ENCODE peak calls at places on chromosome 19, in nine cellular contexts. G, O, B, E, A, Y, N, R and P are unnamed samples.
A peak's percentile ranks its signal among the peaks of the same experiment; 100 is the strongest.

GRCh38 chr19:53785196-53785889 is 38.8 kb downstream of the NLRP12 start:
- DNase-seq in G (no peak), O (no peak), B (no peak), E (no peak), A (no peak), Y (no peak), N (no peak), R (no peak), P (no peak)

GRCh38 chr19:6086081-6086858 is 24.0 kb downstream of the RFX2 start:
- DNase-seq in G (no peak), O (no peak), B (no peak), E (peak; percentile 89), A (no peak), Y (no peak), N (no peak), R (peak; percentile 85), P (no peak)

GRCh38 chr19:43504426-43505185 is at the start of gene PHLDB3:
- DNase-seq in G (no peak), O (peak; percentile 29), B (no peak), E (no peak), A (peak; percentile 45), Y (no peak), N (no peak), R (peak; percentile 12), P (no peak)

GRCh38 chr19:15701757-15702589 is 25.9 kb upstream of the OR10H2 start:
- DNase-seq in G (no peak), O (no peak), B (no peak), E (peak; percentile 39), A (no peak), Y (no peak), N (no peak), R (no peak), P (no peak)

GRCh38 chr19:662962-663681 is at the start of gene RNF126:
- DNase-seq in G (peak; percentile 81), O (peak; percentile 91), B (no peak), E (peak; percentile 54), A (peak; percentile 92), Y (peak; percentile 94), N (peak; percentile 94), R (peak; percentile 91), P (peak; percentile 92)

GRCh38 chr19:47111081-47111589 is 2.4 kb downstream of the ZC3H4 start:
- DNase-seq in G (no peak), O (peak; percentile 34), B (no peak), E (no peak), A (peak; percentile 44), Y (no peak), N (no peak), R (no peak), P (no peak)

GRCh38 chr19:19527371-19527656 is 1.4 kb upstream of the YJEFN3 start:
- DNase-seq in G (no peak), O (no peak), B (no peak), E (no peak), A (no peak), Y (no peak), N (no peak), R (no peak), P (no peak)

GRCh38 chr19:34963531-34964406 is at the start of gene ZNF792:
- DNase-seq in G (peak; percentile 16), O (peak; percentile 64), B (no peak), E (no peak), A (peak; percentile 76), Y (peak; percentile 23), N (peak; percentile 62), R (peak; percentile 26), P (peak; percentile 53)

GRCh38 chr19:18604820-18605159 is 1.8 kb downstream of the CRLF1 start:
- DNase-seq in G (no peak), O (no peak), B (no peak), E (no peak), A (no peak), Y (no peak), N (no peak), R (no peak), P (no peak)

GRCh38 chr19:49017666-49018351 is 918 bp upstream of the LHB start:
- DNase-seq in G (peak; percentile 60), O (peak; percentile 15), B (no peak), E (no peak), A (peak; percentile 41), Y (no peak), N (no peak), R (peak; percentile 50), P (peak; percentile 46)
- H3K4me3 ChIP-seq in G (peak overlapping the region; percentile 60), O (peak overlapping the region; percentile 59), B (peak overlapping the region; percentile 48), E (peak overlapping the region; percentile 36), A (peak overlapping the region; percentile 25), Y (peak overlapping the region; percentile 39), N (peak overlapping the region; percentile 55), R (peak overlapping the region; percentile 47), P (peak overlapping the region; percentile 55)

DNA sequence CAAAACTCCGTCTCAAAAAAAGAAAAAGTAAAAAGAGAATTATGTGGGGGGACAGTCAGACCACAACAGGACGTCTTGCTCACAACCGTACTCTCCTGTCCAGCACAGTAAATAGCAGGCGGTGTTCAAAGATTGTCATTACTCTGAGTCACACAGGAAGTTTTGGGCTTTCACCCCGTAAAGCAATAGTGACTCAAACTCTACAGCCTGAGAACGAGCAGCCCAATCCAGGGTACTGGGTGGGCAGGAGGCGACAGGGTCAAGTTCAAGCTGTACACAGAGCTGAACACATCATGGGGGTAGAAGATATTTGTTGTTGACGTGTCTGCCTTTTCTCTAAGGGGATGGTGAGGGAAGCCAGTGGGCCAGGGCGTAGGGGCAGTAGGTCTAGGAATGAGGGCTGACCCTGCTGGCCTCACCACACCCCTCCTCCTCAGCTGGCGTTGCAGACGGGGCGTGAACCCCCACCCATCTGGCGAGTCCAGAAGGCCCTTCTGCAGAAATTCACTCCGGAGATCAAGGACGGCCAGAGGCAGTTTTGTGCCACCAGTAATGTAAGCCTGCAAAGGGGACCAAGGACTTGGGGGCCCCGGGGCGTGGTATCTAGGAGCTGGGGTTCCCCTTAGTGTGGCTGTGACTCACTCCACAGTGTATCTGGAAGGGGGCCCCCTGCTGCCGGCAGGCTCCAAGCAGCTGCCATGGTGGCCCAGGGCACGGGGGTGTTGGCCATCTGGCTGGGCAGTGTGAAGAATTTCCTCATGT is 23.3 kb downstream of the PRR12 start:
- DNase-seq in G (no peak), O (no peak), B (no peak), E (peak; percentile 87), A (no peak), Y (no peak), N (no peak), R (peak; percentile 74), P (peak; percentile 91)
- TF ChIP-seq CTCF in G (peak; percentile 23), O (no peak), B (no peak), E (no peak), A (no peak), Y (no peak), N (no peak), R (no peak), P (peak; percentile 37)

GRCh38 chr19:45235485-45235884 is 9.7 kb downstream of the EXOC3L2 start:
- DNase-seq in G (no peak), O (no peak), B (no peak), E (no peak), A (no peak), Y (no peak), N (no peak), R (no peak), P (no peak)
- H3K4me3 ChIP-seq in G (no peak overlapping the region), O (no peak overlapping the region), B (no peak overlapping the region), E (no peak overlapping the region), A (no peak overlapping the region), Y (no peak overlapping the region), N (no peak overlapping the region), R (no peak overlapping the region), P (no peak overlapping the region)

DNA sequence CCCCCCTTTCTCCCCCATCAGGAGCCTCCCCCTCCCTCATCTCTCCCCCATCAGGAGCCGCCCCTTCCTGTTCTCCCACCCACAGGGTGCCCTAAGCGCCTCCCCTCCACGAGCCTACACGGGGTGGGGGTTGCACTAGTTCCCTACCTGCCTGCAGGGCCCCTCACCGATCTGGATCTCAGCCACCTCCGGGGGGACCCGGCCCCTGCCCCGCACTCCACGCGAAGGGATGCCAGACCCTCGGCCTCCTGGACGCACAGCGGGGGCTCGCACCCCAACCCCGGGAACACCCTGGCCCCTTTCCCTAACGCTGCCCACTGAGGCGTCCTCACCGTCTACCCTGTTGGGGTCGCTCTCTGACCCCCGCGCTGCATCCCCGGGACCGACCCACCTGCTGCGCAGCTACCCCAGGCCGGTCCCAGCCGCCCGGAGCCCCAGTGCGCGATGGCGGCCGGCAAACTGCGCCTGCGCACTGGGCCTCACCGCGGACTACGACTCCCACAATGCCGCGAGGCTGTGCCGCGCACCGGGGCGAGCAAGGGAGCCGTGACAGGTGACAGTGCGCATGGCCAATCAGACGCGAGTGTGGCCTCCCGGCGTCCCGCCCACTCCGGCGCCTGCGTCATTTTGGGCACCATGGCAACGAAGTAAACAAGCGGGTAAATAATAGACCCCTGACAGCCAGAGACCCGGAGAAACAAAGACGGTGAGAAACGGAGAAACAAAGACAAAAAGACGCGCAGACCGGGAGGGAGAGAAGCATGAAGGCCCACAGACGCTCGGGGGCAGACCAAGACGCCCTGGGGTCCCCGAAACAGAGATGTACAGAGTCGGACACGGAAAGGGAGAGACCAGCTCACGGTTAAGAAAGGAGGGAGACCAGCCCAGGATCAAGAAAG is at the start of gene ZSCAN18:
- DNase-seq in G (no peak), O (peak; percentile 99), B (peak; percentile 52), E (peak; percentile 84), A (peak; percentile 97), Y (peak; percentile 97), N (peak; percentile 99), R (peak; percentile 87), P (peak; percentile 94)
- TF ChIP-seq CTCF in G (no peak), O (no peak), B (no peak), E (no peak), A (no peak), Y (no peak), N (no peak), R (no peak), P (no peak)

DNA sequence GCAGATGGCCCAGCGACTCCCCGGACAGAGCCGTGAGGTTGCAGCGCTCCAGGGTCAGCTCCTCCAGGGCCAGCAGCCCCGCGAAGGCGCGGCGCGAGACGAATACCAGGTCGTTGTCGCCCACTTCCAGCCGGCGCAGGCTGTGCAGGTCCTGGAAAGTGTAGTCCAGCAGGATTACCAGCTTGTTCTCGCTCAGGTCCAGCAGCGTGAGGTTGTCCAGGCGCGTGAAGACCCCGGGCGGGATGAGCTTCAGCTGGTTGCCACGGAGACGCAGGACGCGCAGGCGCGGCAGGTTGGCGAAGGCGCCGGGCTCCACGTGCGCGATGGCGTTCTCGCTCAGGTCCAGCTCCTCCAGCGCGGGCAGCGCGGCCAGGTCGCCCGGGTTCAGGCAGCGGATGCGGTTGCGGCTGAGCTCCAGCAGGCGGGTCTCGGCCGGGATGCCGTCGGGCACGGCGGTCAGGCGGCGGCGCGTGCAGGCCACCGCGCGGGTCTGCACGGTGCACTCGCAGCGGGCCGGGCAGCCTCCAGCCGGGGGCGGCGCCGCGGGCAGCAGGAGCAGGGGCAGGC is 9.3 kb upstream of the PEAK3 start:
- DNase-seq in G (no peak), O (no peak), B (no peak), E (no peak), A (no peak), Y (no peak), N (no peak), R (no peak), P (no peak)
- H3K4me3 ChIP-seq in G (no peak overlapping the region), O (peak overlapping the region; percentile 63), B (no peak overlapping the region), E (no peak overlapping the region), A (peak overlapping the region; percentile 27), Y (peak overlapping the region; percentile 10), N (peak overlapping the region; percentile 44), R (no peak overlapping the region), P (no peak overlapping the region)

DNA sequence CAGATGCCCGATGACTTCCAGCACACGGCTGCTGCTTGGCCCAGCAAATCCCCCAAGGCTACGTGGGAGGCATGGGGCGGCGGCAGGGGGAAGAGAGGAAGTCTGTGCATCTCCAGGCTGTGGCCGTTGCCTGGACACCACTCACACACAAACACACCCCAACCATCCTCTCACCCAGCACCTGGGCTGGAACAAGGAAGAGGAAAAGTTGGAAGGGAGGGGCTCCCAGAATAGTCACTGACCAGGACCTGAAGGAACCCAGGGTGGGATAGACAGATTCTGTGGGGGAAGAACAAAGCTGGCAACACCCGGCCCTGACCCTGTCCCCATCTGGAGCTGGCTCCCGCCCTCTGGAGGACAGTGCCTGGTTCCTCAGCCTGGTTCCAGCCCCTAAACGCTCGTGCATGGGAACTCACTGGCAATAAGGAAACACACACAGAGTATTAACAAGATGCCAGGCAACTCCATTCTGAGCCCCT is 11.2 kb downstream of the PPP6R1 start:
- DNase-seq in G (no peak), O (peak; percentile 60), B (no peak), E (peak; percentile 84), A (no peak), Y (no peak), N (no peak), R (peak; percentile 52), P (peak; percentile 47)
- TF ChIP-seq CTCF in G (no peak), O (no peak), B (no peak), E (no peak), A (no peak), Y (no peak), N (no peak), R (no peak), P (no peak)